ENCODE peak calls at places on chromosome 12, in seven cellular contexts. E is head of caudate nucleus, I is esophagus muscularis mucosa, M is heart left ventricle, J is hippocampal formation, B is HEK293T, O is sciatic nerve. R is an unnamed sample.

GRCh38 chr12:57270966-57271470 is 20.0 kb upstream of the STAC3 start:
- DNase-seq in E (no peak), I (no peak), M (no peak), J (no peak), B (no peak), O (no peak), R (no peak)

GRCh38 chr12:59181378-59181777 is 261.1 kb upstream of the LRIG3 start:
- DNase-seq in E (no peak), I (no peak), M (no peak), J (no peak), B (no peak), O (no peak), R (no peak)

GRCh38 chr12:124655317-124656213 is 88.2 kb upstream of the NCOR2 start:
- DNase-seq in E (peak; percentile 79), I (peak; percentile 95), M (peak; percentile 90), J (peak; percentile 79), B (no peak), O (peak; percentile 93), R (peak; percentile 41)

GRCh38 chr12:89513544-89513943 is 11.1 kb downstream of the GALNT4 start:
- DNase-seq in E (no peak), I (no peak), M (no peak), J (no peak), B (no peak), O (no peak), R (no peak)

GRCh38 chr12:131112016-131112415 is 158.3 kb downstream of the ADGRD1 start:
- DNase-seq in E (no peak), I (no peak), M (no peak), J (no peak), B (no peak), O (peak; percentile 1), R (no peak)

GRCh38 chr12:87266305-87266704 is 762.9 kb downstream of the C12orf50 start:
- DNase-seq in E (no peak), I (no peak), M (no peak), J (no peak), B (peak; percentile 8), O (no peak), R (no peak)

GRCh38 chr12:57452937-57453509 is 2.1 kb upstream of the INHBE start:
- DNase-seq in E (peak; percentile 76), I (no peak), M (peak; percentile 89), J (peak; percentile 41), B (peak; percentile 77), O (peak; percentile 90), R (peak; percentile 78)

GRCh38 chr12:58915634-58916033 is 4.7 kb downstream of the LRIG3 start:
- DNase-seq in E (no peak), I (no peak), M (peak; percentile 51), J (no peak), B (no peak), O (no peak), R (no peak)

GRCh38 chr12:46153267-46153872 is 115.5 kb downstream of the SLC38A1 start:
- DNase-seq in E (no peak), I (no peak), M (no peak), J (peak; percentile 49), B (peak; percentile 20), O (no peak), R (no peak)

GRCh38 chr12:57864811-57865751 is 18.6 kb upstream of the CTDSP2 start:
- DNase-seq in E (peak; percentile 66), I (no peak), M (peak; percentile 91), J (peak; percentile 53), B (peak; percentile 69), O (peak; percentile 89), R (no peak)

GRCh38 chr12:79710707-79711483 is 20.1 kb upstream of the PAWR start:
- DNase-seq in E (no peak), I (no peak), M (no peak), J (no peak), B (no peak), O (no peak), R (no peak)

GRCh38 chr12:5335059-5335458 is 96.8 kb upstream of the NTF3 start:
- DNase-seq in E (no peak), I (no peak), M (no peak), J (no peak), B (no peak), O (no peak), R (no peak)

GRCh38 chr12:122423258-122424165 is 1.0 kb upstream of the CLIP1 start:
- DNase-seq in E (peak; percentile 17), I (peak; percentile 92), M (no peak), J (peak; percentile 46), B (no peak), O (peak; percentile 62), R (no peak)

GRCh38 chr12:12365931-12366431 is 9.1 kb downstream of the BORCS5 start:
- DNase-seq in E (peak; percentile 22), I (no peak), M (no peak), J (peak; percentile 81), B (no peak), O (no peak), R (no peak)

GRCh38 chr12:25741917-25742316 is 188.8 kb upstream of the LMNTD1 start:
- DNase-seq in E (no peak), I (no peak), M (no peak), J (no peak), B (no peak), O (no peak), R (no peak)

GRCh38 chr12:45433441-45433868 is 217.6 kb downstream of the ANO6 start:
- DNase-seq in E (no peak), I (no peak), M (no peak), J (no peak), B (no peak), O (no peak), R (no peak)

GRCh38 chr12:105552056-105552455 is 221.6 kb downstream of the C12orf75 start:
- DNase-seq in E (no peak), I (no peak), M (no peak), J (no peak), B (no peak), O (no peak), R (no peak)

GRCh38 chr12:101935769-101936741 is 58.7 kb downstream of the DRAM1 start:
- DNase-seq in E (no peak), I (no peak), M (peak; percentile 66), J (no peak), B (no peak), O (peak; percentile 67), R (no peak)

GRCh38 chr12:8678661-8679111 is 16.1 kb upstream of the MFAP5 start:
- DNase-seq in E (no peak), I (no peak), M (no peak), J (no peak), B (no peak), O (no peak), R (no peak)

GRCh38 chr12:59446156-59446555 is 149.7 kb upstream of the SLC16A7 start:
- DNase-seq in E (no peak), I (no peak), M (no peak), J (no peak), B (no peak), O (no peak), R (no peak)

GRCh38 chr12:6345319-6346071 is 3.6 kb upstream of the TNFRSF1A start:
- DNase-seq in E (no peak), I (no peak), M (no peak), J (no peak), B (no peak), O (no peak), R (peak; percentile 68)

GRCh38 chr12:37733856-37734255 is 582.7 kb upstream of the ALG10B start:
- DNase-seq in E (no peak), I (no peak), M (no peak), J (no peak), B (no peak), O (no peak), R (no peak)

GRCh38 chr12:29735604-29736003 is 48.1 kb downstream of the TMTC1 start:
- DNase-seq in E (peak; percentile 40), I (no peak), M (no peak), J (no peak), B (no peak), O (no peak), R (no peak)

GRCh38 chr12:15045451-15045850 is 72.6 kb downstream of the PDE6H start:
- DNase-seq in E (no peak), I (no peak), M (no peak), J (no peak), B (no peak), O (no peak), R (no peak)

GRCh38 chr12:4099276-4099675 is 174.3 kb upstream of the CCND2 start:
- DNase-seq in E (no peak), I (no peak), M (no peak), J (no peak), B (no peak), O (no peak), R (no peak)

GRCh38 chr12:122449317-122449716 is 26.8 kb upstream of the CLIP1 start:
- DNase-seq in E (no peak), I (no peak), M (no peak), J (no peak), B (no peak), O (no peak), R (no peak)

GRCh38 chr12:124754949-124755800 is 108.5 kb downstream of the SCARB1 start:
- DNase-seq in E (peak; percentile 87), I (peak; percentile 98), M (peak; percentile 91), J (peak; percentile 95), B (no peak), O (peak; percentile 89), R (peak; percentile 43)

GRCh38 chr12:54998958-54999510 is 14.5 kb upstream of the TESPA1 start:
- DNase-seq in E (no peak), I (peak; percentile 60), M (no peak), J (no peak), B (no peak), O (no peak), R (no peak)

GRCh38 chr12:119601877-119602536 is 8.4 kb downstream of the TMEM233 start:
- DNase-seq in E (no peak), I (peak; percentile 81), M (no peak), J (no peak), B (no peak), O (no peak), R (no peak)

GRCh38 chr12:57416039-57416996 is 14.5 kb downstream of the R3HDM2 start:
- DNase-seq in E (no peak), I (no peak), M (no peak), J (no peak), B (no peak), O (no peak), R (no peak)

GRCh38 chr12:20017772-20018171 is 350.6 kb upstream of the PDE3A start:
- DNase-seq in E (no peak), I (no peak), M (no peak), J (no peak), B (no peak), O (no peak), R (no peak)

GRCh38 chr12:21301-22189 is 45.0 kb upstream of the IQSEC3 start:
- DNase-seq in E (no peak), I (no peak), M (peak; percentile 61), J (no peak), B (no peak), O (no peak), R (no peak)

R was measured in omental fat pad.